ENCODE peak calls at places on chromosome 1, in seven cellular contexts. One of them, this sample, is unnamed.

GRCh38 chr1:148373236-148373935 is 109.7 kb downstream of the PPIAL4G start:
- DNase-seq in neuronal stem cell: no peak
- DNase-seq in IMR-90: no peak
- DNase-seq in mesendoderm: no peak
- DNase-seq in H1: no peak
- DNase-seq in trophoblast cell: no peak
- DNase-seq in mesenchymal stem cell: no peak
- DNase-seq in this sample: no peak

GRCh38 chr1:211183924-211184323 is 50.0 kb upstream of the KCNH1 start:
- DNase-seq in neuronal stem cell: no peak
- DNase-seq in IMR-90: no peak
- DNase-seq in mesendoderm: no peak
- DNase-seq in H1: no peak
- DNase-seq in trophoblast cell: no peak
- DNase-seq in mesenchymal stem cell: peak
- DNase-seq in this sample: no peak

GRCh38 chr1:3111616-3112021 is 42.6 kb downstream of the PRDM16 start:
- DNase-seq in neuronal stem cell: peak
- DNase-seq in IMR-90: no peak
- DNase-seq in mesendoderm: no peak
- DNase-seq in H1: no peak
- DNase-seq in trophoblast cell: no peak
- DNase-seq in mesenchymal stem cell: no peak
- DNase-seq in this sample: no peak

GRCh38 chr1:237670296-237670695 is 220.4 kb downstream of the ZP4 start:
- DNase-seq in neuronal stem cell: no peak
- DNase-seq in IMR-90: no peak
- DNase-seq in mesendoderm: no peak
- DNase-seq in H1: no peak
- DNase-seq in trophoblast cell: no peak
- DNase-seq in mesenchymal stem cell: no peak
- DNase-seq in this sample: no peak

GRCh38 chr1:151984313-151984956 is 9.2 kb downstream of the S100A10 start:
- DNase-seq in neuronal stem cell: no peak
- DNase-seq in IMR-90: no peak
- DNase-seq in mesendoderm: no peak
- DNase-seq in H1: no peak
- DNase-seq in trophoblast cell: no peak
- DNase-seq in mesenchymal stem cell: no peak
- DNase-seq in this sample: no peak

GRCh38 chr1:5311634-5312298 is 657.4 kb downstream of the AJAP1 start:
- DNase-seq in neuronal stem cell: peak
- DNase-seq in IMR-90: no peak
- DNase-seq in mesendoderm: peak
- DNase-seq in H1: no peak
- DNase-seq in trophoblast cell: no peak
- DNase-seq in mesenchymal stem cell: no peak
- DNase-seq in this sample: no peak

GRCh38 chr1:203268901-203269653 is 36.2 kb upstream of the BTG2 start:
- DNase-seq in neuronal stem cell: peak
- DNase-seq in IMR-90: peak
- DNase-seq in mesendoderm: peak
- DNase-seq in H1: peak
- DNase-seq in trophoblast cell: peak
- DNase-seq in mesenchymal stem cell: peak
- DNase-seq in this sample: peak

GRCh38 chr1:218785928-218786327 is 387.8 kb upstream of the LYPLAL1 start:
- DNase-seq in neuronal stem cell: no peak
- DNase-seq in IMR-90: peak
- DNase-seq in mesendoderm: no peak
- DNase-seq in H1: no peak
- DNase-seq in trophoblast cell: no peak
- DNase-seq in mesenchymal stem cell: no peak
- DNase-seq in this sample: no peak

GRCh38 chr1:178937770-178938169 is 66.9 kb upstream of the ANGPTL1 start:
- DNase-seq in neuronal stem cell: no peak
- DNase-seq in IMR-90: no peak
- DNase-seq in mesendoderm: no peak
- DNase-seq in H1: peak
- DNase-seq in trophoblast cell: no peak
- DNase-seq in mesenchymal stem cell: no peak
- DNase-seq in this sample: no peak

GRCh38 chr1:6385673-6386191 is 7.8 kb downstream of the ACOT7 start:
- DNase-seq in neuronal stem cell: no peak
- DNase-seq in IMR-90: peak
- DNase-seq in mesendoderm: peak
- DNase-seq in H1: peak
- DNase-seq in trophoblast cell: peak
- DNase-seq in mesenchymal stem cell: peak
- DNase-seq in this sample: peak

GRCh38 chr1:244436336-244437102 is 15.2 kb downstream of the ADSS2 start:
- DNase-seq in neuronal stem cell: no peak
- DNase-seq in IMR-90: peak
- DNase-seq in mesendoderm: no peak
- DNase-seq in H1: no peak
- DNase-seq in trophoblast cell: peak
- DNase-seq in mesenchymal stem cell: peak
- DNase-seq in this sample: no peak

GRCh38 chr1:108010581-108010980 is 45.6 kb upstream of the VAV3 start:
- DNase-seq in neuronal stem cell: no peak
- DNase-seq in IMR-90: no peak
- DNase-seq in mesendoderm: no peak
- DNase-seq in H1: no peak
- DNase-seq in trophoblast cell: no peak
- DNase-seq in mesenchymal stem cell: no peak
- DNase-seq in this sample: no peak

GRCh38 chr1:16903054-16903453 is 7.3 kb downstream of the RNU1-2 start:
- DNase-seq in neuronal stem cell: no peak
- DNase-seq in IMR-90: peak
- DNase-seq in mesendoderm: peak
- DNase-seq in H1: no peak
- DNase-seq in trophoblast cell: no peak
- DNase-seq in mesenchymal stem cell: peak
- DNase-seq in this sample: peak

GRCh38 chr1:167344605-167345385 is 124.1 kb downstream of the POU2F1 start:
- DNase-seq in neuronal stem cell: no peak
- DNase-seq in IMR-90: peak
- DNase-seq in mesendoderm: no peak
- DNase-seq in H1: no peak
- DNase-seq in trophoblast cell: no peak
- DNase-seq in mesenchymal stem cell: peak
- DNase-seq in this sample: no peak
- H3K23ac ChIP-seq in neuronal stem cell: no peak
- H3K23ac ChIP-seq in IMR-90: no peak
- H3K23ac ChIP-seq in mesendoderm: no peak
- H3K23ac ChIP-seq in H1: no peak
- H3K23ac ChIP-seq in trophoblast cell: no peak
- H3K23ac ChIP-seq in mesenchymal stem cell: no peak
- H3K23ac ChIP-seq in this sample: no peak

DNA sequence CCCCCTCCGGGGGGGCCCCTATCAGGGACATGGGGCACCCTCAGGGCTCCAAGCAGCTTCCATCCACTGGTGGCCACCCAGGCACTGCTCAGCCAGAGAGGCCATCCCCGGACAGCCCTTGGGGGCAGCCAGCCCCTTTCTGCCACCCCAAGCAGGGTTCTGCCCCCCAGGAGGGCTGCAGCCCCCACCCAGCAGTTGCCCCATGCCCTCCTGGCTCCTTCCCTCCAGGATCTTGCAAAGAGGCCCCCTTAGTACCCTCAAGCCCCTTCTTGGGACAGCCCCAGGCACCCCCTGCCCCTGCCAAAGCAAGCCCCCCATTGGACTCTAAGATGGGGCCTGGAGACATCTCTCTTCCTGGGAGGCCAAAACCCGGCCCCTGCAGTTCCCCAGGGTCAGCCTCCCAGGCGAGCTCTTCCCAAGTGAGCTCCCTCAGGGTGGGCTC is 34.9 kb downstream of the TRIM11 start:
- DNase-seq in neuronal stem cell: no peak
- DNase-seq in IMR-90: no peak
- DNase-seq in mesendoderm: no peak
- DNase-seq in H1: no peak
- DNase-seq in trophoblast cell: no peak
- DNase-seq in mesenchymal stem cell: no peak
- DNase-seq in this sample: no peak
- H3K9ac ChIP-seq in neuronal stem cell: no peak
- H3K9ac ChIP-seq in IMR-90: no peak
- H3K9ac ChIP-seq in mesendoderm: no peak
- H3K9ac ChIP-seq in H1: no peak
- H3K9ac ChIP-seq in trophoblast cell: no peak
- H3K9ac ChIP-seq in mesenchymal stem cell: no peak
- H3K9ac ChIP-seq in this sample: no peak

GRCh38 chr1:40059960-40060337 is 19.4 kb downstream of the CAP1 start:
- DNase-seq in neuronal stem cell: no peak
- DNase-seq in IMR-90: no peak
- DNase-seq in mesendoderm: no peak
- DNase-seq in H1: no peak
- DNase-seq in trophoblast cell: no peak
- DNase-seq in mesenchymal stem cell: peak
- DNase-seq in this sample: no peak
- H3K18ac ChIP-seq in neuronal stem cell: no peak
- H3K18ac ChIP-seq in IMR-90: no peak
- H3K18ac ChIP-seq in mesendoderm: no peak
- H3K18ac ChIP-seq in H1: no peak
- H3K18ac ChIP-seq in trophoblast cell: no peak
- H3K18ac ChIP-seq in mesenchymal stem cell: peak
- H3K18ac ChIP-seq in this sample: no peak

DNA sequence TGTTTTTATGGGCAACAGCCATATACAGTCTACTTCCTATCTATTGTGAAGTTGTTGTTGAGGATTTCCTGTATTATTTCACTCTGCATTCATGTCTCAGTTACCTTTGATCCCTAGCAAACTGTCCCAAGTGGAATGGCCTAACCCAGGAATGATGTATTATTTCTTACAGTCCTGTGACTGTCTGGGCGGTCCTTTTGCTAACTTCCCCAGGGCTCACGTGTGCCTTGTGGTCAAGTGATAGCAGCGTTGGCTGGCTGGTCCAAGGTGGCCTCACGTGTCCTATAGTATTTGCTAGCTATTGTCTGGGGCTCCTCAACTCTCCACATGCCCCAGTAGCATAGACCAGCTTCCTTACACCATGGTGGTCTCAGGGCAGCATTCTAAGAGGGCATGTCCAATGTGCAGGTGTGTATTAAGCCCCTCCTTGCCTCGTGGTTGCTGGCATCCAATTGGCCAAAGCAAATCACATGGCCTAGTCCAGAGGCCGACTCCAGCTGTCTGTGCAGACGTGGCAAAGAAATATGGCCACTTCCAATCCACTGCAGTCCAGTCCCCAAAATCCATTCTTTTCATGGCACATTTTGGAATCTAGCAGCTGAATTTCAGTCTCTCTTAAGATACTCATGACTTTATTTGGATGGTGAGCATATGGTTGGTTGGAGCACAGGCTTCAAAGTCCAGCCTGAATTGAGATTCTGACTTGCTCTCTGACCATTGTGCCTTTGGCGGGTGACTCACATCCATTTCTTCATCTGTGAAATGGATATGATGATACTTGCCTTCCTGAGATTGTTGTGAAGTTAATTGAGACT is 94.1 kb downstream of the GALNT2 start:
- DNase-seq in neuronal stem cell: no peak
- DNase-seq in IMR-90: peak
- DNase-seq in mesendoderm: no peak
- DNase-seq in H1: no peak
- DNase-seq in trophoblast cell: peak
- DNase-seq in mesenchymal stem cell: no peak
- DNase-seq in this sample: peak
- H3K23ac ChIP-seq in neuronal stem cell: no peak
- H3K23ac ChIP-seq in IMR-90: no peak
- H3K23ac ChIP-seq in mesendoderm: no peak
- H3K23ac ChIP-seq in H1: no peak
- H3K23ac ChIP-seq in trophoblast cell: no peak
- H3K23ac ChIP-seq in mesenchymal stem cell: no peak
- H3K23ac ChIP-seq in this sample: no peak

GRCh38 chr1:95072532-95073419 is at the start of gene ALG14:
- DNase-seq in neuronal stem cell: peak
- DNase-seq in IMR-90: peak
- DNase-seq in mesendoderm: peak
- DNase-seq in H1: peak
- DNase-seq in trophoblast cell: peak
- DNase-seq in mesenchymal stem cell: peak
- DNase-seq in this sample: peak

GRCh38 chr1:95073446-95073845 is 695 bp upstream of the ALG14 start:
- DNase-seq in neuronal stem cell: no peak
- DNase-seq in IMR-90: no peak
- DNase-seq in mesendoderm: no peak
- DNase-seq in H1: no peak
- DNase-seq in trophoblast cell: no peak
- DNase-seq in mesenchymal stem cell: no peak
- DNase-seq in this sample: no peak

GRCh38 chr1:95069711-95070093 is 3.0 kb downstream of the ALG14 start:
- DNase-seq in neuronal stem cell: no peak
- DNase-seq in IMR-90: no peak
- DNase-seq in mesendoderm: no peak
- DNase-seq in H1: no peak
- DNase-seq in trophoblast cell: no peak
- DNase-seq in mesenchymal stem cell: no peak
- DNase-seq in this sample: no peak

GRCh38 chr1:95071539-95071938 is 1.2 kb downstream of the ALG14 start:
- DNase-seq in neuronal stem cell: no peak
- DNase-seq in IMR-90: no peak
- DNase-seq in mesendoderm: no peak
- DNase-seq in H1: no peak
- DNase-seq in trophoblast cell: no peak
- DNase-seq in mesenchymal stem cell: no peak
- DNase-seq in this sample: no peak

GRCh38 chr1:95072117-95072516 is 634 bp downstream of the ALG14 start:
- DNase-seq in neuronal stem cell: no peak
- DNase-seq in IMR-90: no peak
- DNase-seq in mesendoderm: no peak
- DNase-seq in H1: no peak
- DNase-seq in trophoblast cell: no peak
- DNase-seq in mesenchymal stem cell: no peak
- DNase-seq in this sample: no peak
- H3K9ac ChIP-seq in neuronal stem cell: no peak
- H3K9ac ChIP-seq in IMR-90: peak
- H3K9ac ChIP-seq in mesendoderm: peak
- H3K9ac ChIP-seq in H1: no peak
- H3K9ac ChIP-seq in trophoblast cell: peak
- H3K9ac ChIP-seq in mesenchymal stem cell: peak
- H3K9ac ChIP-seq in this sample: no peak